ENCODE peak calls at places on chromosomes 5 and 9, in eight cellular contexts. I, J, R, U, C, P, S and K are unnamed samples.

GRCh38 chr9:121362813-121363585 is 7.1 kb downstream of the STOM start:
- DNase-seq in S (peak; percentile 83), I (no peak), C (no peak), J (no peak), R (no peak), U (peak; percentile 78), P (no peak), K (no peak)

GRCh38 chr9:19161257-19162025 is 34.1 kb upstream of the PLIN2 start:
- DNase-seq in S (peak; percentile 99), U (peak; percentile 99), I (peak; percentile 95), J (peak; percentile 55), R (no peak), C (peak; percentile 87), P (no peak), K (no peak)

GRCh38 chr5:111224561-111224989 is 391 bp downstream of the CAMK4 start:
- DNase-seq in S (no peak), P (no peak), C (peak; percentile 64), J (peak; percentile 59), I (no peak), U (no peak), R (no peak), K (no peak)

GRCh38 chr5:128252794-128253193 is 169.2 kb downstream of the SLC12A2 start:
- DNase-seq in I (no peak), J (no peak), R (no peak), C (no peak), P (no peak), U (no peak), S (peak; percentile 77), K (no peak)

GRCh38 chr5:6158974-6159863 is 219.1 kb downstream of the MED10 start:
- DNase-seq in C (no peak), S (peak; percentile 96), I (peak; percentile 90), P (no peak), R (no peak), U (peak; percentile 97), J (no peak), K (no peak)

GRCh38 chr9:93594041-93594756 is 17.8 kb downstream of the PHF2 start:
- DNase-seq in C (no peak), I (no peak), P (peak; percentile 24), J (no peak), S (no peak), R (no peak), U (no peak), K (no peak)

GRCh38 chr9:110514861-110515260 is 64.7 kb downstream of the SVEP1 start:
- DNase-seq in C (no peak), R (no peak), S (no peak), P (no peak), I (no peak), U (no peak), J (no peak), K (no peak)

GRCh38 chr5:14414007-14414406 is 167.6 kb upstream of the OTULINL start:
- DNase-seq in U (no peak), S (no peak), J (no peak), I (no peak), P (no peak), C (peak; percentile 29), R (no peak), K (no peak)

GRCh38 chr5:6108540-6108848 is 269.9 kb downstream of the MED10 start:
- DNase-seq in P (no peak), U (no peak), C (no peak), R (no peak), S (no peak), J (no peak), I (no peak), K (no peak)

GRCh38 chr9:37036237-37037136 is 2.4 kb upstream of the PAX5 start:
- DNase-seq in S (peak; percentile 24), J (peak; percentile 61), P (peak; percentile 49), I (no peak), C (peak; percentile 51), R (peak; percentile 61), U (peak; percentile 44), K (peak; percentile 35)

GRCh38 chr5:175878021-175878420 is 6.6 kb downstream of the CPLX2 start:
- DNase-seq in I (no peak), U (no peak), C (no peak), S (no peak), R (no peak), P (no peak), J (no peak), K (no peak)

GRCh38 chr5:177403826-177404640 is 3.6 kb upstream of the PFN3 start:
- DNase-seq in P (peak; percentile 78), J (peak; percentile 91), I (no peak), C (peak; percentile 90), S (peak; percentile 74), R (peak; percentile 92), U (peak; percentile 87), K (peak; percentile 91)

GRCh38 chr9:81633952-81634421 is 55.4 kb downstream of the TLE1 start:
- DNase-seq in R (no peak), J (no peak), S (no peak), U (no peak), I (no peak), C (no peak), P (no peak), K (no peak)

GRCh38 chr5:172149073-172149472 is 39.0 kb downstream of the STK10 start:
- DNase-seq in P (no peak), U (peak; percentile 72), J (no peak), I (peak; percentile 66), C (no peak), S (peak; percentile 88), R (no peak), K (no peak)

GRCh38 chr5:152462021-152462721 is 57.1 kb upstream of the NMUR2 start:
- DNase-seq in S (peak; percentile 5), I (no peak), U (no peak), C (no peak), R (no peak), J (no peak), P (no peak), K (no peak)

GRCh38 chr9:2015581-2016410 is 649 bp downstream of the SMARCA2 start:
- DNase-seq in U (peak; percentile 59), I (no peak), C (peak; percentile 62), R (peak; percentile 77), S (peak; percentile 57), P (peak; percentile 62), J (peak; percentile 72), K (peak; percentile 60)

GRCh38 chr9:125532412-125532811 is 174.6 kb downstream of the MAPKAP1 start:
- DNase-seq in C (no peak), S (no peak), P (no peak), U (no peak), J (no peak), I (no peak), R (no peak), K (no peak)

GRCh38 chr5:74017786-74018211 is 391.8 kb downstream of the ARHGEF28 start:
- DNase-seq in S (peak; percentile 36), C (no peak), I (no peak), R (no peak), P (no peak), U (peak; percentile 94), J (no peak), K (peak; percentile 74)